ENCODE peak calls at places on chromosomes 11 and 22, in seven cellular contexts. One of them, this sample, is unnamed.

GRCh38 chr11:124746621-124747243 is 5.3 kb downstream of the VSIG2 start:
- DNase-seq in PC-3: peak
- DNase-seq in OCI-LY7: peak
- DNase-seq in left ventricle myocardium inferior: peak
- DNase-seq in kidney: peak
- DNase-seq in MM.1S: peak
- DNase-seq in DND-41: no peak
- DNase-seq in this sample: peak

GRCh38 chr22:49152930-49153770 is 674.5 kb downstream of the BRD1 start:
- DNase-seq in PC-3: no peak
- DNase-seq in OCI-LY7: no peak
- DNase-seq in left ventricle myocardium inferior: no peak
- DNase-seq in kidney: no peak
- DNase-seq in MM.1S: no peak
- DNase-seq in DND-41: no peak
- DNase-seq in this sample: no peak

GRCh38 chr22:39593061-39593930 is 22.7 kb downstream of the CACNA1I start:
- DNase-seq in PC-3: no peak
- DNase-seq in OCI-LY7: no peak
- DNase-seq in left ventricle myocardium inferior: no peak
- DNase-seq in kidney: no peak
- DNase-seq in MM.1S: no peak
- DNase-seq in DND-41: no peak
- DNase-seq in this sample: no peak

GRCh38 chr11:118238397-118238796 is 13.6 kb upstream of the JAML start:
- DNase-seq in PC-3: no peak
- DNase-seq in OCI-LY7: no peak
- DNase-seq in left ventricle myocardium inferior: no peak
- DNase-seq in kidney: no peak
- DNase-seq in MM.1S: no peak
- DNase-seq in DND-41: no peak
- DNase-seq in this sample: no peak

GRCh38 chr22:45317551-45318167 is 7.9 kb downstream of the FAM118A start:
- DNase-seq in PC-3: peak
- DNase-seq in OCI-LY7: no peak
- DNase-seq in left ventricle myocardium inferior: peak
- DNase-seq in kidney: no peak
- DNase-seq in MM.1S: no peak
- DNase-seq in DND-41: no peak
- DNase-seq in this sample: no peak

GRCh38 chr22:45997077-45997774 is 20.3 kb upstream of the WNT7B start:
- DNase-seq in PC-3: peak
- DNase-seq in OCI-LY7: peak
- DNase-seq in left ventricle myocardium inferior: peak
- DNase-seq in kidney: peak
- DNase-seq in MM.1S: peak
- DNase-seq in DND-41: peak
- DNase-seq in this sample: peak

GRCh38 chr11:30497600-30497999 is 88.6 kb downstream of the MPPED2 start:
- DNase-seq in PC-3: no peak
- DNase-seq in OCI-LY7: no peak
- DNase-seq in left ventricle myocardium inferior: no peak
- DNase-seq in kidney: no peak
- DNase-seq in MM.1S: no peak
- DNase-seq in DND-41: no peak
- DNase-seq in this sample: no peak

GRCh38 chr11:64290894-64291745 is at the start of gene KCNK4:
- DNase-seq in PC-3: no peak
- DNase-seq in OCI-LY7: no peak
- DNase-seq in left ventricle myocardium inferior: no peak
- DNase-seq in kidney: peak
- DNase-seq in MM.1S: peak
- DNase-seq in DND-41: no peak
- DNase-seq in this sample: no peak

GRCh38 chr11:117908261-117908895 is 20.8 kb downstream of the TMPRSS13 start:
- DNase-seq in PC-3: no peak
- DNase-seq in OCI-LY7: no peak
- DNase-seq in left ventricle myocardium inferior: no peak
- DNase-seq in kidney: no peak
- DNase-seq in MM.1S: no peak
- DNase-seq in DND-41: peak
- DNase-seq in this sample: no peak

GRCh38 chr11:85595285-85595884 is 31.8 kb downstream of the DLG2 start:
- DNase-seq in PC-3: peak
- DNase-seq in OCI-LY7: peak
- DNase-seq in left ventricle myocardium inferior: no peak
- DNase-seq in kidney: no peak
- DNase-seq in MM.1S: peak
- DNase-seq in DND-41: no peak
- DNase-seq in this sample: peak

GRCh38 chr22:20746466-20747189 is 27.3 kb upstream of the SERPIND1 start:
- DNase-seq in PC-3: no peak
- DNase-seq in OCI-LY7: no peak
- DNase-seq in left ventricle myocardium inferior: no peak
- DNase-seq in kidney: no peak
- DNase-seq in MM.1S: no peak
- DNase-seq in DND-41: no peak
- DNase-seq in this sample: no peak

GRCh38 chr11:125950696-125951645 is 5.1 kb downstream of the VSIG10L2 start:
- DNase-seq in PC-3: no peak
- DNase-seq in OCI-LY7: no peak
- DNase-seq in left ventricle myocardium inferior: peak
- DNase-seq in kidney: no peak
- DNase-seq in MM.1S: no peak
- DNase-seq in DND-41: no peak
- DNase-seq in this sample: no peak

GRCh38 chr22:31874821-31875220 is 69.5 kb upstream of the YWHAH start:
- DNase-seq in PC-3: no peak
- DNase-seq in OCI-LY7: no peak
- DNase-seq in left ventricle myocardium inferior: no peak
- DNase-seq in kidney: no peak
- DNase-seq in MM.1S: no peak
- DNase-seq in DND-41: no peak
- DNase-seq in this sample: no peak

GRCh38 chr11:35322321-35322979 is 96.9 kb downstream of the SLC1A2 start:
- DNase-seq in PC-3: no peak
- DNase-seq in OCI-LY7: no peak
- DNase-seq in left ventricle myocardium inferior: no peak
- DNase-seq in kidney: no peak
- DNase-seq in MM.1S: no peak
- DNase-seq in DND-41: no peak
- DNase-seq in this sample: no peak

GRCh38 chr11:65445604-65446445 is 23.2 kb downstream of the NEAT1 start:
- DNase-seq in PC-3: peak
- DNase-seq in OCI-LY7: peak
- DNase-seq in left ventricle myocardium inferior: no peak
- DNase-seq in kidney: peak
- DNase-seq in MM.1S: no peak
- DNase-seq in DND-41: no peak
- DNase-seq in this sample: no peak

DNA sequence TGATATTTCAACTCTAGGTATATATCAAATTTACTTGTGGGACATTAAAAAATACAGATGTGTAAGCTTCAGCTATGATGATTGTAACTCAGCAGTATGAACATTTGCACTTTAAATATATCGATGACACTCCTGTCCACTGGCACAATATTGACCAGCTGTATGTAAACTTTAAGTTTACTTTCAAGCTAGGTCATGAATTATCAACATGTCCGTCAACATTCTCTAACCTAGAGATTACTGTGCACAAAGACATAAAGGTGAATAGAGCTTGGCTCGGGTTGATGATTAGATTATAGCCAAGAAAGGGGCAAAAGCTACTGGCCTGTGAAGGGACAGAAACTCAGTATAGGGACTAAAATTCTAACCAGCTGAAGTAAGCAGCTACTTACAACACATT is 286.6 kb downstream of the SWAP70 start:
- DNase-seq in PC-3: no peak
- DNase-seq in OCI-LY7: no peak
- DNase-seq in left ventricle myocardium inferior: no peak
- DNase-seq in kidney: no peak
- DNase-seq in MM.1S: no peak
- DNase-seq in DND-41: no peak
- DNase-seq in this sample: no peak
- H3K27ac ChIP-seq in PC-3: no peak
- H3K27ac ChIP-seq in OCI-LY7: no peak
- H3K27ac ChIP-seq in left ventricle myocardium inferior: no peak
- H3K27ac ChIP-seq in kidney: no peak
- H3K27ac ChIP-seq in MM.1S: no peak
- H3K27ac ChIP-seq in DND-41: no peak
- H3K27ac ChIP-seq in this sample: no peak

DNA sequence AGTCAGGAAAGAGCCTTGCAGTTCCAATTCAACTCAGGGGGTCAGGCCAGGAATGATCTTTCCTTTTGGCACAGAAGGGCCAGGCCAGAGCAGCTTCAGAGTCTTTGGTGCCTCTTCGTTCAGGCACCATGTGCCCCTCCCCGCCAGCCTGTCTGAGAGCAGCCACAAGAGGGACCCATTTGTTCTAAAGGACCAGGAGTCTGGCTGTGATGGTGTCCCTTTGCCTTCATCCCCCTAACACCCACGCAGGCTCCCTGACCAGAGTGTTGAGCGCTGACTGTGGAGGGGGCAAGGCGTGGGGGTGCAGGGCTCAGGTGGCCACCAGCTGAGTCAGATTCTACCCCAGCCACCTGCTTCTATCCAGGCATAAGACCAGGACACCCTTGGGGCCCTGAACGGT is 156.4 kb downstream of the TTC17 start:
- DNase-seq in PC-3: no peak
- DNase-seq in OCI-LY7: peak
- DNase-seq in left ventricle myocardium inferior: no peak
- DNase-seq in kidney: no peak
- DNase-seq in MM.1S: no peak
- DNase-seq in DND-41: no peak
- DNase-seq in this sample: no peak
- TF ChIP-seq CTCF in PC-3: peak
- TF ChIP-seq CTCF in OCI-LY7: no peak
- TF ChIP-seq CTCF in left ventricle myocardium inferior: peak
- TF ChIP-seq CTCF in kidney: no peak
- TF ChIP-seq CTCF in MM.1S: peak
- TF ChIP-seq CTCF in DND-41: peak
- TF ChIP-seq CTCF in this sample: no peak

DNA sequence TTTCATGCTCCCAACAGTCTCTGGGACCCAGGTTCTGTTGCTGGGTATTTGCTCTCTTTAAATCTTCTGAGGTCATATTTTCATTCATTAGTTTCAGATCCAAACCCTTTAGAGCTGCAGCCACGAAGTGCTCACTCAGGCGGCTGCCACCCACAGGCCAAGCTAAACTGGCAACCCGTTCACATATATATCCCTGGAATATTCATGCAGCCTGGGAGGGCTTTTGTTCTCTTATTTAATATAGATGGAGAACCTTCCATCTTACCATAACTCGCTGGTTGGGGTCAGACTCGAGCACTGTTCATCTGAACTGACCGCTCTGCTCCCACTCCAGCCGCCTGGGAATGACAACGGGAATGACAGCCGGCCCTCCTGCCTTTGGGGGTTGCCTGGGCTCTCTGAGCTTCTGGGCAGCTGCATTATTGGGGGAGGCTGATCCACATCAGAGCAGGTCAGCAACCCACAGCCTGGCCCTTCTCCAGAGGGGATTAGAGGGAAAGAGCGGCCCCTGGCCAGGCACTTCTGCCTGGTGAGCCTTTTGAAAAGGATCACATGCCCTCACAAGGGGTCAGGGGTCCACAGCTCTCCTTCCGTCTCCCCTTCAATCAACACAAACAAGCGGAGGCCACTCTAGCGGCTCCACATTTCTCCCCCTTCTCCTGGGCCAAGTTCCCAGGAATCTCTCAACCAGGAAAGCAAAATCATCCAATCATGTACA is 11.9 kb downstream of the TMEM184B start:
- DNase-seq in PC-3: no peak
- DNase-seq in OCI-LY7: peak
- DNase-seq in left ventricle myocardium inferior: no peak
- DNase-seq in kidney: no peak
- DNase-seq in MM.1S: peak
- DNase-seq in DND-41: no peak
- DNase-seq in this sample: no peak
- H3K27ac ChIP-seq in PC-3: no peak
- H3K27ac ChIP-seq in OCI-LY7: peak
- H3K27ac ChIP-seq in left ventricle myocardium inferior: peak
- H3K27ac ChIP-seq in kidney: peak
- H3K27ac ChIP-seq in MM.1S: peak
- H3K27ac ChIP-seq in DND-41: no peak
- H3K27ac ChIP-seq in this sample: peak

DNA sequence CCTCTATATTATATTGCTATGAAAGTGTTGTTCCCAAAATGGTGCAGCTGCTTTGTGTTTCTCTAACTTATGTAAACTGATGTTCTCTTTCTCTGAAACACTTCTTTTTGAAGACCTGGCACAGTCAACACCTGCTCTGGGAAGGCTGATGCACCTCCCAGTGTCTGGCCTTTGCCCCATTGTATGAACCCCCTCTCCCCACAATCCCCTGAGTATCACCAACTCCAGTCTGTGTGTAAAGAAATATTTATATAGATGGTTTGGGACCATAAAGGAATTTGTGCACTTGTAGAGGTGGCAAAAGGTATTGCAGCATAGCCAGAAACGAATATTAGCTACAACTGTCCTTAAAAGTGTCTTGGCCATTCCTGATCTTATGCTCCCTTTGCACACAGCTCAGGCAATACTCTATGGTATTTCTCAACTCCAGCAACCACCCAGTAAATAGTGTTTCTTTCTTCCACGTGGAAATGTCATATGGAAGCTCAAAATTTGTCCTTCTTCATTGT is 365.2 kb upstream of the DDI1 start:
- DNase-seq in PC-3: peak
- DNase-seq in OCI-LY7: no peak
- DNase-seq in left ventricle myocardium inferior: no peak
- DNase-seq in kidney: no peak
- DNase-seq in MM.1S: no peak
- DNase-seq in DND-41: no peak
- DNase-seq in this sample: no peak
- TF ChIP-seq CTCF in PC-3: peak
- TF ChIP-seq CTCF in OCI-LY7: peak
- TF ChIP-seq CTCF in left ventricle myocardium inferior: no peak
- TF ChIP-seq CTCF in kidney: no peak
- TF ChIP-seq CTCF in MM.1S: peak
- TF ChIP-seq CTCF in DND-41: peak
- TF ChIP-seq CTCF in this sample: no peak

GRCh38 chr11:32032052-32032451 is 58.8 kb upstream of the RCN1 start:
- DNase-seq in PC-3: no peak
- DNase-seq in OCI-LY7: no peak
- DNase-seq in left ventricle myocardium inferior: no peak
- DNase-seq in kidney: no peak
- DNase-seq in MM.1S: no peak
- DNase-seq in DND-41: no peak
- DNase-seq in this sample: no peak
- H3K27ac ChIP-seq in PC-3: no peak
- H3K27ac ChIP-seq in OCI-LY7: no peak
- H3K27ac ChIP-seq in left ventricle myocardium inferior: no peak
- H3K27ac ChIP-seq in kidney: no peak
- H3K27ac ChIP-seq in MM.1S: no peak
- H3K27ac ChIP-seq in DND-41: no peak
- H3K27ac ChIP-seq in this sample: no peak

DNA sequence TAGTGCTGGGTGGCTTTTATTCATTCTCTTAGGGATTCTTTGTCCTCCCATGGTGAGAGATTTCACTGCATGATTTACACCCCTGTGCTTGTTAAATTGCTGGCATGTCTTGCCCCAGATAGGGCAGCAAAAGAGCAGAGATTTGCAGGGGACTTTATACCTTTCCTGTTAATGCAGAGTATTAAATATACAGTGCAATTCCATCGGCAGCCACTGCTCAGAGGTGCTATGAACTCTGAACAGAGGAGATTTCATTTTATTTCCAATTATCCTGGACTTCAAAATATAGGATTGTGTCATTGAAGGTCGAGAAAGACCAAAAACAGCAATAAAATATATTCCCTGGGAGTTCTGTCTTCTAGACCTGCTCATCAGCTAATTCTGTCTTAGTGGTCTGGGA is 263.4 kb upstream of the NCAM1 start:
- DNase-seq in PC-3: no peak
- DNase-seq in OCI-LY7: no peak
- DNase-seq in left ventricle myocardium inferior: no peak
- DNase-seq in kidney: no peak
- DNase-seq in MM.1S: no peak
- DNase-seq in DND-41: no peak
- DNase-seq in this sample: no peak
- TF ChIP-seq CTCF in PC-3: peak
- TF ChIP-seq CTCF in OCI-LY7: peak
- TF ChIP-seq CTCF in left ventricle myocardium inferior: peak
- TF ChIP-seq CTCF in kidney: no peak
- TF ChIP-seq CTCF in MM.1S: no peak
- TF ChIP-seq CTCF in DND-41: no peak
- TF ChIP-seq CTCF in this sample: no peak